ENCODE peak calls at places on chromosomes 12 and 14, in five cellular contexts. B is stimulated activated CD4-positive, alpha-beta T cell treated with anti-CD3 and anti-CD28 coated beads, Interleukin-15, amount 100 ng/mL, for 48 hours; W is tibial artery; I is Caki2; N is adipocyte. G is an unnamed sample.

GRCh38 chr12:54126696-54127537 is 61.9 kb downstream of the SMUG1 start:
- DNase-seq in B (no peak), W (peak), I (no peak), N (no peak), G (no peak)

GRCh38 chr12:84463756-84464495 is 448.7 kb downstream of the SLC6A15 start:
- DNase-seq in B (no peak), W (no peak), I (no peak), N (peak), G (peak)

GRCh38 chr14:29310757-29311156 is 544.2 kb downstream of the FOXG1 start:
- DNase-seq in B (no peak), W (no peak), I (no peak), N (peak), G (peak)

GRCh38 chr12:41365653-41366131 is 177.6 kb downstream of the PDZRN4 start:
- DNase-seq in B (no peak), W (no peak), I (peak), N (no peak), G (no peak)

GRCh38 chr12:52847335-52848102 is 1.3 kb downstream of the KRT78 start:
- DNase-seq in B (no peak), W (no peak), I (peak), N (no peak), G (no peak)

GRCh38 chr14:64337901-64338615 is 43.9 kb upstream of the ESR2 start:
- DNase-seq in B (peak), W (no peak), I (peak), N (peak), G (peak)

GRCh38 chr12:11654338-11654737 is 4.9 kb downstream of the ETV6 start:
- DNase-seq in B (no peak), W (no peak), I (no peak), N (no peak), G (no peak)

GRCh38 chr12:120402217-120402616 is 33.3 kb upstream of the MSI1 start:
- DNase-seq in B (no peak), W (no peak), I (no peak), N (peak), G (no peak)

GRCh38 chr12:28065889-28066630 is 93.5 kb upstream of the PTHLH start:
- DNase-seq in B (no peak), W (no peak), I (no peak), N (no peak), G (no peak)

GRCh38 chr12:81369175-81369574 is 291.3 kb downstream of the ACSS3 start:
- DNase-seq in B (no peak), W (no peak), I (no peak), N (no peak), G (no peak)

GRCh38 chr14:24119691-24120090 is 4.9 kb upstream of the NRL start:
- DNase-seq in B (no peak), W (no peak), I (no peak), N (no peak), G (no peak)

G was measured in fibroblast of villous mesenchyme.